ENCODE peak calls at places on chromosomes 12 and 14, in nine cellular contexts. One of them, this sample, is unnamed.

GRCh38 chr14:67566908-67567307 is 33.2 kb downstream of the PIGH start:
- DNase-seq in gastrocnemius medialis: peak
- DNase-seq in H1: no peak
- DNase-seq in stomach: no peak
- DNase-seq in uterus: no peak
- DNase-seq in esophagus squamous epithelium: no peak
- DNase-seq in thyroid gland: peak
- DNase-seq in IMR-90: no peak
- DNase-seq in HCT116: no peak
- DNase-seq in this sample: peak

GRCh38 chr12:81330480-81330879 is 252.6 kb downstream of the ACSS3 start:
- DNase-seq in gastrocnemius medialis: no peak
- DNase-seq in H1: no peak
- DNase-seq in stomach: no peak
- DNase-seq in uterus: no peak
- DNase-seq in esophagus squamous epithelium: no peak
- DNase-seq in thyroid gland: no peak
- DNase-seq in IMR-90: no peak
- DNase-seq in HCT116: no peak
- DNase-seq in this sample: no peak

GRCh38 chr12:12926571-12927071 is 25.3 kb downstream of the GPRC5D start:
- DNase-seq in gastrocnemius medialis: no peak
- DNase-seq in H1: no peak
- DNase-seq in stomach: no peak
- DNase-seq in uterus: no peak
- DNase-seq in esophagus squamous epithelium: no peak
- DNase-seq in thyroid gland: no peak
- DNase-seq in IMR-90: no peak
- DNase-seq in HCT116: no peak
- DNase-seq in this sample: peak

GRCh38 chr12:95553202-95553943 is 2.1 kb upstream of the USP44 start:
- DNase-seq in gastrocnemius medialis: no peak
- DNase-seq in H1: no peak
- DNase-seq in stomach: no peak
- DNase-seq in uterus: no peak
- DNase-seq in esophagus squamous epithelium: no peak
- DNase-seq in thyroid gland: no peak
- DNase-seq in IMR-90: no peak
- DNase-seq in HCT116: no peak
- DNase-seq in this sample: no peak

GRCh38 chr12:40907115-40907521 is 214.9 kb downstream of the CNTN1 start:
- DNase-seq in gastrocnemius medialis: no peak
- DNase-seq in H1: no peak
- DNase-seq in stomach: no peak
- DNase-seq in uterus: no peak
- DNase-seq in esophagus squamous epithelium: no peak
- DNase-seq in thyroid gland: no peak
- DNase-seq in IMR-90: peak
- DNase-seq in HCT116: peak
- DNase-seq in this sample: no peak

GRCh38 chr14:94391284-94391914 is 3.0 kb upstream of the SERPINA1 start:
- DNase-seq in gastrocnemius medialis: no peak
- DNase-seq in H1: no peak
- DNase-seq in stomach: no peak
- DNase-seq in uterus: no peak
- DNase-seq in esophagus squamous epithelium: no peak
- DNase-seq in thyroid gland: no peak
- DNase-seq in IMR-90: no peak
- DNase-seq in HCT116: no peak
- DNase-seq in this sample: peak

GRCh38 chr12:132554857-132555630 is 55.3 kb downstream of the LRCOL1 start:
- DNase-seq in gastrocnemius medialis: no peak
- DNase-seq in H1: no peak
- DNase-seq in stomach: no peak
- DNase-seq in uterus: no peak
- DNase-seq in esophagus squamous epithelium: no peak
- DNase-seq in thyroid gland: no peak
- DNase-seq in IMR-90: no peak
- DNase-seq in HCT116: no peak
- DNase-seq in this sample: no peak

GRCh38 chr14:67734675-67735074 is 33.0 kb downstream of the RDH12 start:
- DNase-seq in gastrocnemius medialis: no peak
- DNase-seq in H1: no peak
- DNase-seq in stomach: no peak
- DNase-seq in uterus: no peak
- DNase-seq in esophagus squamous epithelium: no peak
- DNase-seq in thyroid gland: no peak
- DNase-seq in IMR-90: peak
- DNase-seq in HCT116: no peak
- DNase-seq in this sample: no peak

GRCh38 chr12:106275458-106275857 is 27.1 kb upstream of the TCP11L2 start:
- DNase-seq in gastrocnemius medialis: no peak
- DNase-seq in H1: no peak
- DNase-seq in stomach: no peak
- DNase-seq in uterus: no peak
- DNase-seq in esophagus squamous epithelium: no peak
- DNase-seq in thyroid gland: no peak
- DNase-seq in IMR-90: no peak
- DNase-seq in HCT116: no peak
- DNase-seq in this sample: no peak

GRCh38 chr12:125434936-125435443 is 369.8 kb downstream of the AACS start:
- DNase-seq in gastrocnemius medialis: no peak
- DNase-seq in H1: no peak
- DNase-seq in stomach: no peak
- DNase-seq in uterus: no peak
- DNase-seq in esophagus squamous epithelium: no peak
- DNase-seq in thyroid gland: no peak
- DNase-seq in IMR-90: no peak
- DNase-seq in HCT116: no peak
- DNase-seq in this sample: no peak

DNA sequence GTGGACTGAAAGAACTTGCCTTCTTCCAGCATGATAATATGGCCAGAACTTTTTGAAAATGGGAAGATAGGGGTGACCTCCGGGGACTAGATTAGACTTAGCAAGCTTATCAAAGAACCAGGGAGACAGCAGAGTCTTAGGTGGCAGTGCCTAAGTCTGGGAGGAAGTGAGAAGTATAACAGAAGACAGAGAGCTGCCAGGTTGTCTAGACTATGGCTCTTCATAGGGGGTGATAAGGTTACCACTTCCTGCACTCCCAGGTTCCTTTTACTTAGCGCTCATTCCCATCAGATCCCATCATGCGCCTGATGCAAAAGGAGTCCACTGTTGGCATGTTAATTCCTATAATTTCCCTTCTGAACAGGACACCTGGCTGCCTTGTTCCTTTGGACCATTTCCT is 69.9 kb downstream of the PLXNC1 start:
- DNase-seq in gastrocnemius medialis: no peak
- DNase-seq in H1: no peak
- DNase-seq in stomach: no peak
- DNase-seq in uterus: no peak
- DNase-seq in esophagus squamous epithelium: no peak
- DNase-seq in thyroid gland: no peak
- DNase-seq in IMR-90: no peak
- DNase-seq in HCT116: no peak
- DNase-seq in this sample: no peak
- TF ChIP-seq POLR2A in gastrocnemius medialis: no peak
- TF ChIP-seq POLR2A in H1: no peak
- TF ChIP-seq POLR2A in stomach: no peak
- TF ChIP-seq POLR2A in uterus: no peak
- TF ChIP-seq POLR2A in esophagus squamous epithelium: no peak
- TF ChIP-seq POLR2A in thyroid gland: no peak
- TF ChIP-seq POLR2A in IMR-90: no peak
- TF ChIP-seq POLR2A in HCT116: no peak
- TF ChIP-seq POLR2A in this sample: no peak

GRCh38 chr14:77105554-77105953 is 7.5 kb downstream of the CIPC start:
- DNase-seq in gastrocnemius medialis: no peak
- DNase-seq in H1: no peak
- DNase-seq in stomach: no peak
- DNase-seq in uterus: no peak
- DNase-seq in esophagus squamous epithelium: no peak
- DNase-seq in thyroid gland: peak
- DNase-seq in IMR-90: no peak
- DNase-seq in HCT116: no peak
- DNase-seq in this sample: no peak

GRCh38 chr14:77103954-77104353 is 5.9 kb downstream of the CIPC start:
- DNase-seq in gastrocnemius medialis: no peak
- DNase-seq in H1: no peak
- DNase-seq in stomach: no peak
- DNase-seq in uterus: no peak
- DNase-seq in esophagus squamous epithelium: no peak
- DNase-seq in thyroid gland: no peak
- DNase-seq in IMR-90: no peak
- DNase-seq in HCT116: no peak
- DNase-seq in this sample: no peak

GRCh38 chr14:77103475-77103874 is 5.4 kb downstream of the CIPC start:
- DNase-seq in gastrocnemius medialis: peak
- DNase-seq in H1: no peak
- DNase-seq in stomach: no peak
- DNase-seq in uterus: no peak
- DNase-seq in esophagus squamous epithelium: no peak
- DNase-seq in thyroid gland: no peak
- DNase-seq in IMR-90: no peak
- DNase-seq in HCT116: no peak
- DNase-seq in this sample: no peak

GRCh38 chr14:77105118-77105517 is 7.1 kb downstream of the CIPC start:
- DNase-seq in gastrocnemius medialis: peak
- DNase-seq in H1: no peak
- DNase-seq in stomach: no peak
- DNase-seq in uterus: no peak
- DNase-seq in esophagus squamous epithelium: no peak
- DNase-seq in thyroid gland: no peak
- DNase-seq in IMR-90: no peak
- DNase-seq in HCT116: no peak
- DNase-seq in this sample: no peak

GRCh38 chr14:77104393-77104792 is 6.3 kb downstream of the CIPC start:
- DNase-seq in gastrocnemius medialis: no peak
- DNase-seq in H1: no peak
- DNase-seq in stomach: no peak
- DNase-seq in uterus: no peak
- DNase-seq in esophagus squamous epithelium: no peak
- DNase-seq in thyroid gland: no peak
- DNase-seq in IMR-90: no peak
- DNase-seq in HCT116: no peak
- DNase-seq in this sample: no peak
- TF ChIP-seq POLR2A in gastrocnemius medialis: no peak
- TF ChIP-seq POLR2A in H1: no peak
- TF ChIP-seq POLR2A in stomach: no peak
- TF ChIP-seq POLR2A in uterus: no peak
- TF ChIP-seq POLR2A in esophagus squamous epithelium: no peak
- TF ChIP-seq POLR2A in thyroid gland: no peak
- TF ChIP-seq POLR2A in IMR-90: no peak
- TF ChIP-seq POLR2A in HCT116: no peak
- TF ChIP-seq POLR2A in this sample: no peak

GRCh38 chr12:65685514-65685913 is 138.8 kb upstream of the HMGA2 start:
- DNase-seq in gastrocnemius medialis: no peak
- DNase-seq in H1: no peak
- DNase-seq in stomach: no peak
- DNase-seq in uterus: no peak
- DNase-seq in esophagus squamous epithelium: no peak
- DNase-seq in thyroid gland: no peak
- DNase-seq in IMR-90: peak
- DNase-seq in HCT116: peak
- DNase-seq in this sample: no peak
- TF ChIP-seq POLR2A in gastrocnemius medialis: no peak
- TF ChIP-seq POLR2A in H1: no peak
- TF ChIP-seq POLR2A in stomach: no peak
- TF ChIP-seq POLR2A in uterus: no peak
- TF ChIP-seq POLR2A in esophagus squamous epithelium: no peak
- TF ChIP-seq POLR2A in thyroid gland: no peak
- TF ChIP-seq POLR2A in IMR-90: no peak
- TF ChIP-seq POLR2A in HCT116: no peak
- TF ChIP-seq POLR2A in this sample: no peak

GRCh38 chr12:716506-716905 is 35.9 kb upstream of the WNK1 start:
- DNase-seq in gastrocnemius medialis: no peak
- DNase-seq in H1: no peak
- DNase-seq in stomach: no peak
- DNase-seq in uterus: peak
- DNase-seq in esophagus squamous epithelium: no peak
- DNase-seq in thyroid gland: no peak
- DNase-seq in IMR-90: no peak
- DNase-seq in HCT116: no peak
- DNase-seq in this sample: no peak
- TF ChIP-seq POLR2A in gastrocnemius medialis: no peak
- TF ChIP-seq POLR2A in H1: no peak
- TF ChIP-seq POLR2A in stomach: no peak
- TF ChIP-seq POLR2A in uterus: no peak
- TF ChIP-seq POLR2A in esophagus squamous epithelium: no peak
- TF ChIP-seq POLR2A in thyroid gland: no peak
- TF ChIP-seq POLR2A in IMR-90: no peak
- TF ChIP-seq POLR2A in HCT116: no peak
- TF ChIP-seq POLR2A in this sample: no peak

GRCh38 chr12:9759680-9760592 is 765 bp downstream of the CD69 start:
- DNase-seq in gastrocnemius medialis: no peak
- DNase-seq in H1: no peak
- DNase-seq in stomach: no peak
- DNase-seq in uterus: no peak
- DNase-seq in esophagus squamous epithelium: no peak
- DNase-seq in thyroid gland: no peak
- DNase-seq in IMR-90: no peak
- DNase-seq in HCT116: no peak
- DNase-seq in this sample: no peak

GRCh38 chr12:9763025-9763424 is 2.3 kb upstream of the CD69 start:
- DNase-seq in gastrocnemius medialis: no peak
- DNase-seq in H1: no peak
- DNase-seq in stomach: no peak
- DNase-seq in uterus: no peak
- DNase-seq in esophagus squamous epithelium: no peak
- DNase-seq in thyroid gland: no peak
- DNase-seq in IMR-90: no peak
- DNase-seq in HCT116: no peak
- DNase-seq in this sample: no peak

GRCh38 chr12:9762369-9762768 is 1.7 kb upstream of the CD69 start:
- DNase-seq in gastrocnemius medialis: no peak
- DNase-seq in H1: no peak
- DNase-seq in stomach: no peak
- DNase-seq in uterus: no peak
- DNase-seq in esophagus squamous epithelium: no peak
- DNase-seq in thyroid gland: no peak
- DNase-seq in IMR-90: no peak
- DNase-seq in HCT116: no peak
- DNase-seq in this sample: no peak

GRCh38 chr12:9760699-9761406 is at the start of gene CD69:
- DNase-seq in gastrocnemius medialis: no peak
- DNase-seq in H1: no peak
- DNase-seq in stomach: peak
- DNase-seq in uterus: no peak
- DNase-seq in esophagus squamous epithelium: no peak
- DNase-seq in thyroid gland: peak
- DNase-seq in IMR-90: no peak
- DNase-seq in HCT116: no peak
- DNase-seq in this sample: peak

DNA sequence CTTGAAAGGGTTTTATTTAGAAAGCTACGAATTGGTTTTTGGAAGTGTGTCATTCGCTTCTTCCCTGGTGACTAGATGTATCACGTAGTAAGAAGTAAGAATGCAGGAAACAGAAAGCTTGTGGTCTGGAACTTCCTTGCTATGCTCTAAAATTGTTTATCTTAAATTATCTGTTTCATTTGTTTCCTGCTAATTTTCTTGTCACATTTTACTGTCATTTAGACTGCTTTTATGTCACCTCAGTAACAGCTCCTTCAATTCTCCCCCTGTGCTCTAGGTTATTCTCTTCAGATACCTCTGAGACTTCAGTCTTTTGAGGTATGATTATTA is 671 bp upstream of the CD69 start:
- DNase-seq in gastrocnemius medialis: no peak
- DNase-seq in H1: no peak
- DNase-seq in stomach: no peak
- DNase-seq in uterus: no peak
- DNase-seq in esophagus squamous epithelium: no peak
- DNase-seq in thyroid gland: no peak
- DNase-seq in IMR-90: no peak
- DNase-seq in HCT116: no peak
- DNase-seq in this sample: no peak
- TF ChIP-seq POLR2A in gastrocnemius medialis: no peak
- TF ChIP-seq POLR2A in H1: no peak
- TF ChIP-seq POLR2A in stomach: no peak
- TF ChIP-seq POLR2A in uterus: no peak
- TF ChIP-seq POLR2A in esophagus squamous epithelium: peak
- TF ChIP-seq POLR2A in thyroid gland: no peak
- TF ChIP-seq POLR2A in IMR-90: no peak
- TF ChIP-seq POLR2A in HCT116: no peak
- TF ChIP-seq POLR2A in this sample: no peak

This sample was measured in lower leg skin.